ENCODE peak calls at places on chromosomes 13 and 19, in five cellular contexts. D is EH; X is stimulated activated CD8-positive, alpha-beta memory T cell treated with anti-CD3 and anti-CD28 coated beads, Interleukin-15, amount 100 ng/mL, for 4 hours; K is activated CD4-positive, alpha-beta T cell treated with anti-CD3 and anti-CD28 coated beads, Interleukin-2, amount 10 ng/mL, durations not matched to agents 7 days and 5 days; N is colonic mucosa. T is an unnamed sample.

GRCh38 chr13:80177327-80177726 is 163.6 kb downstream of the SPRY2 start:
- DNase-seq in D (no peak), X (no peak), K (no peak), N (no peak), T (no peak)

GRCh38 chr19:55391191-55391670 is 5.5 kb downstream of the RPL28 start:
- DNase-seq in D (no peak), X (no peak), K (no peak), N (no peak), T (no peak)

GRCh38 chr19:49492573-49493411 is 3.4 kb upstream of the RPS11 start:
- DNase-seq in D (no peak), X (no peak), K (no peak), N (no peak), T (no peak)

GRCh38 chr13:50993371-50993770 is 83.8 kb downstream of the RNASEH2B start:
- DNase-seq in D (no peak), X (no peak), K (no peak), N (no peak), T (no peak)

GRCh38 chr13:75685239-75685697 is 49.1 kb downstream of the LMO7 start:
- DNase-seq in D (peak), X (no peak), K (no peak), N (no peak), T (no peak)

GRCh38 chr13:59893261-59893660 is 270.5 kb downstream of the DIAPH3 start:
- DNase-seq in D (no peak), X (no peak), K (no peak), N (no peak), T (no peak)

GRCh38 chr19:42573642-42574041 is 21.1 kb downstream of the CEACAM8 start:
- DNase-seq in D (no peak), X (no peak), K (no peak), N (no peak), T (no peak)

GRCh38 chr13:81116461-81117282 is 775.7 kb upstream of the SPRY2 start:
- DNase-seq in D (no peak), X (no peak), K (no peak), N (no peak), T (no peak)

GRCh38 chr13:59459972-59460371 is 703.8 kb downstream of the DIAPH3 start:
- DNase-seq in D (peak), X (no peak), K (no peak), N (no peak), T (no peak)

GRCh38 chr19:29269641-29270040 is 56.7 kb upstream of the UQCRFS1 start:
- DNase-seq in D (no peak), X (no peak), K (no peak), N (no peak), T (no peak)

GRCh38 chr19:23183251-23183650 is 66.4 kb downstream of the ZNF730 start:
- DNase-seq in D (no peak), X (no peak), K (no peak), N (no peak), T (no peak)

GRCh38 chr19:52140077-52140710 is 456 bp upstream of the ZNF616 start:
- DNase-seq in D (no peak), X (no peak), K (no peak), N (no peak), T (no peak)

GRCh38 chr13:110382229-110382628 is 75.1 kb downstream of the COL4A2 start:
- DNase-seq in D (peak), X (no peak), K (no peak), N (no peak), T (no peak)

GRCh38 chr13:34933349-34933748 is 8.7 kb upstream of the NBEA start:
- DNase-seq in D (no peak), X (no peak), K (no peak), N (no peak), T (no peak)

GRCh38 chr19:44857837-44858236 is 11.7 kb downstream of the NECTIN2 start:
- DNase-seq in D (no peak), X (no peak), K (no peak), N (no peak), T (no peak)

GRCh38 chr13:30442854-30443379 is 20.6 kb downstream of the UBE2L5 start:
- DNase-seq in D (no peak), X (no peak), K (no peak), N (no peak), T (no peak)

GRCh38 chr13:111253334-111253872 is 67.0 kb upstream of the TEX29 start:
- DNase-seq in D (peak), X (no peak), K (no peak), N (no peak), T (no peak)

GRCh38 chr13:49858183-49858856 is 65.8 kb upstream of the KPNA3 start:
- DNase-seq in D (peak), X (no peak), K (no peak), N (no peak), T (no peak)

GRCh38 chr19:35717665-35718344 is at the start of gene KMT2B:
- DNase-seq in D (no peak), X (no peak), K (no peak), N (no peak), T (no peak)

GRCh38 chr19:16376649-16377048 is 52.0 kb downstream of the KLF2 start:
- DNase-seq in D (no peak), X (no peak), K (peak), N (no peak), T (no peak)

GRCh38 chr19:52190679-52191293 is 934 bp downstream of the PPP2R1A start:
- DNase-seq in D (peak), X (no peak), K (no peak), N (peak), T (peak)

GRCh38 chr19:54172413-54172763 is 572 bp downstream of the TMC4 start:
- DNase-seq in D (no peak), X (no peak), K (no peak), N (peak), T (no peak)

GRCh38 chr13:33218426-33218825 is 67.1 kb downstream of the STARD13 start:
- DNase-seq in D (no peak), X (no peak), K (no peak), N (no peak), T (no peak)

GRCh38 chr19:46786236-46787039 is 2.0 kb downstream of the SLC1A5 start:
- DNase-seq in D (peak), X (peak), K (peak), N (peak), T (peak)

GRCh38 chr19:9323557-9323918 is 441 bp upstream of the ZNF559 start:
- DNase-seq in D (peak), X (no peak), K (peak), N (peak), T (peak)

GRCh38 chr19:10533656-10534386 is 9.9 kb upstream of the ATG4D start:
- DNase-seq in D (peak), X (no peak), K (no peak), N (no peak), T (no peak)

GRCh38 chr13:51675385-51675784 is 91.1 kb downstream of the WDFY2 start:
- DNase-seq in D (no peak), X (no peak), K (no peak), N (no peak), T (no peak)

GRCh38 chr13:98171806-98172569 is 5.1 kb downstream of the RNF113B start:
- DNase-seq in D (peak), X (no peak), K (no peak), N (no peak), T (no peak)

GRCh38 chr13:53068841-53069520 is 40.4 kb downstream of the OLFM4 start:
- DNase-seq in D (no peak), X (no peak), K (no peak), N (no peak), T (no peak)

GRCh38 chr19:18587561-18587960 is 1.0 kb upstream of the REX1BD start:
- DNase-seq in D (no peak), X (no peak), K (no peak), N (no peak), T (no peak)

GRCh38 chr13:21435710-21436151 is 23.4 kb downstream of the ZDHHC20 start:
- DNase-seq in D (peak), X (peak), K (peak), N (peak), T (peak)

GRCh38 chr13:29754486-29754806 is 96.0 kb downstream of the UBL3 start:
- DNase-seq in D (peak), X (no peak), K (no peak), N (no peak), T (no peak)

GRCh38 chr19:1634938-1635243 is 17.5 kb downstream of the TCF3 start:
- DNase-seq in D (no peak), X (no peak), K (no peak), N (no peak), T (no peak)

GRCh38 chr13:32887617-32888016 is 128.6 kb upstream of the KL start:
- DNase-seq in D (no peak), X (no peak), K (no peak), N (no peak), T (no peak)

GRCh38 chr13:110869805-110870706 is 44.8 kb downstream of the ANKRD10 start:
- DNase-seq in D (peak), X (no peak), K (no peak), N (peak), T (peak)

GRCh38 chr19:12230751-12231733 is 63.6 kb downstream of the ZNF44 start:
- DNase-seq in D (no peak), X (no peak), K (no peak), N (no peak), T (no peak)

GRCh38 chr13:68099616-68100015 is 869.5 kb upstream of the PCDH9 start:
- DNase-seq in D (no peak), X (no peak), K (no peak), N (no peak), T (no peak)

GRCh38 chr13:50893211-50893852 is 16.3 kb upstream of the RNASEH2B start:
- DNase-seq in D (peak), X (no peak), K (peak), N (no peak), T (no peak)

T was measured in pancreas.